ENCODE peak calls at places on chromosomes 1 and 21, in six cellular contexts. O, H, X, D, M and C are unnamed samples.

GRCh38 chr1:240987928-240988327 is 369.1 kb downstream of the RGS7 start:
- DNase-seq in O (no peak), H (no peak), X (no peak), D (no peak), M (no peak), C (no peak)

GRCh38 chr1:232226197-232226681 is 403.7 kb downstream of the SIPA1L2 start:
- DNase-seq in O (peak; percentile 63), H (no peak), X (no peak), D (no peak), M (no peak), C (peak; percentile 95)

GRCh38 chr1:21117159-21117953 is 59.3 kb downstream of the EIF4G3 start:
- DNase-seq in O (no peak), H (no peak), X (peak; percentile 32), D (peak; percentile 56), M (no peak), C (no peak)

GRCh38 chr1:53619811-53620619 is 118.9 kb downstream of the GLIS1 start:
- DNase-seq in O (no peak), H (no peak), X (no peak), D (no peak), M (no peak), C (no peak)

GRCh38 chr21:19244502-19245187 is 841.1 kb upstream of the TMPRSS15 start:
- DNase-seq in O (no peak), H (no peak), X (no peak), D (no peak), M (no peak), C (no peak)

GRCh38 chr1:100229681-100230443 is 19.8 kb downstream of the DBT start:
- DNase-seq in O (no peak), H (no peak), X (no peak), D (no peak), M (no peak), C (no peak)

GRCh38 chr1:158806909-158807601 is 24.1 kb upstream of the MNDA start:
- DNase-seq in O (no peak), H (no peak), X (no peak), D (no peak), M (no peak), C (no peak)

GRCh38 chr1:216632980-216633379 is 90.2 kb downstream of the ESRRG start:
- DNase-seq in O (no peak), H (no peak), X (no peak), D (no peak), M (no peak), C (peak; percentile 52)

GRCh38 chr1:1305300-1306069 is 2.2 kb downstream of the ACAP3 start:
- DNase-seq in O (no peak), H (no peak), X (peak; percentile 97), D (peak; percentile 74), M (no peak), C (no peak)

GRCh38 chr1:118075116-118075515 is 109.9 kb downstream of the SPAG17 start:
- DNase-seq in O (no peak), H (no peak), X (no peak), D (no peak), M (no peak), C (no peak)

GRCh38 chr21:20004353-20004752 is 993.9 kb upstream of the NCAM2 start:
- DNase-seq in O (no peak), H (no peak), X (no peak), D (no peak), M (no peak), C (no peak)

GRCh38 chr1:29062157-29062942 is 61.4 kb downstream of the TMEM200B start:
- DNase-seq in O (no peak), H (no peak), X (peak; percentile 21), D (no peak), M (no peak), C (no peak)

GRCh38 chr1:71081697-71082080 is 854 bp upstream of the ZRANB2 start:
- DNase-seq in O (no peak), H (no peak), X (peak; percentile 63), D (no peak), M (no peak), C (no peak)

GRCh38 chr1:168470821-168471473 is 72.8 kb downstream of the XCL2 start:
- DNase-seq in O (no peak), H (peak; percentile 77), X (peak; percentile 64), D (peak; percentile 56), M (no peak), C (no peak)

GRCh38 chr1:225763815-225764548 is 13.6 kb upstream of the SRP9 start:
- DNase-seq in O (no peak), H (no peak), X (no peak), D (no peak), M (no peak), C (no peak)

GRCh38 chr1:225762002-225762441 is 15.6 kb upstream of the SRP9 start:
- DNase-seq in O (no peak), H (no peak), X (no peak), D (no peak), M (no peak), C (no peak)

GRCh38 chr1:225757927-225758460 is 19.6 kb upstream of the SRP9 start:
- DNase-seq in O (no peak), H (no peak), X (no peak), D (no peak), M (no peak), C (no peak)

GRCh38 chr1:225762444-225762843 is 15.2 kb upstream of the SRP9 start:
- DNase-seq in O (no peak), H (no peak), X (no peak), D (peak; percentile 76), M (no peak), C (no peak)

GRCh38 chr1:225760531-225760930 is 17.1 kb upstream of the SRP9 start:
- DNase-seq in O (no peak), H (no peak), X (no peak), D (no peak), M (no peak), C (no peak)
- TF ChIP-seq ZNF274 in O (no peak), H (no peak), X (no peak), D (no peak), M (no peak), C (no peak)

GRCh38 chr21:29190920-29191319 is 60.5 kb downstream of the MAP3K7CL start:
- DNase-seq in O (no peak), H (no peak), X (no peak), D (peak; percentile 29), M (no peak), C (no peak)
- TF ChIP-seq ZNF274 in O (no peak), H (no peak), X (no peak), D (no peak), M (no peak), C (no peak)

GRCh38 chr1:5220881-5221280 is 566.5 kb downstream of the AJAP1 start:
- DNase-seq in O (no peak), H (no peak), X (no peak), D (no peak), M (no peak), C (no peak)
- TF ChIP-seq ZNF274 in O (no peak), H (no peak), X (no peak), D (no peak), M (no peak), C (no peak)

DNA sequence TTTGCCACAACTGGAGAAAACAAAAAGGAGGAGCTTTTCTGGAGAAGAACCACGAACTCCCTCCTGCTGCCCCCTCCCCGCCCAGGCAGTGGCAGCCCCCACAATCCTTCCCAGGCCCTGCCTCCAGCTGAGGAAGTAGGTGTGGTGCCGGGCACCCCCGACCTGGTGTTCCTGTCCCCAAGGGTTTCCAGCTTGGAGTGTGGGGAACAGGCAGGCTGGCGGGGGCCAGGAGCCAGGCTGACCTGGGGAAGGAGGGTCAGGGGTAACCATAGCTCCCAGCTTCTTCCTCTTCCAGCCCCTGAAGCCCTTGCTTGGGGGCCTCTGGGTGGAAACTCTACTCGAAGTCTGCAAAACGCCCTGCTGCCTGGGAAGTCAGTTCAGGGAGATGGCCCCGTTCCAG is 4.3 kb upstream of the HES5 start:
- DNase-seq in O (no peak), H (no peak), X (no peak), D (no peak), M (no peak), C (no peak)
- TF ChIP-seq ZNF274 in O (no peak), H (no peak), X (no peak), D (no peak), M (no peak), C (no peak)

GRCh38 chr21:34693192-34693810 is 24.5 kb downstream of the CLIC6 start:
- DNase-seq in O (peak; percentile 55), H (peak; percentile 59), X (peak; percentile 77), D (peak; percentile 55), M (no peak), C (peak; percentile 71)
- TF ChIP-seq ZNF274 in O (no peak), H (no peak), X (no peak), D (no peak), M (no peak), C (no peak)

GRCh38 chr21:31078796-31079195 is 40.5 kb upstream of the KRTAP19-8 start:
- DNase-seq in O (no peak), H (no peak), X (no peak), D (no peak), M (peak; percentile 46), C (no peak)
- TF ChIP-seq ZNF274 in O (no peak), H (no peak), X (no peak), D (no peak), M (no peak), C (no peak)

GRCh38 chr1:106957795-106958194 is 98.7 kb upstream of the PRMT6 start:
- DNase-seq in O (no peak), H (no peak), X (no peak), D (no peak), M (no peak), C (no peak)
- TF ChIP-seq ZNF274 in O (no peak), H (no peak), X (no peak), D (no peak), M (no peak), C (no peak)

DNA sequence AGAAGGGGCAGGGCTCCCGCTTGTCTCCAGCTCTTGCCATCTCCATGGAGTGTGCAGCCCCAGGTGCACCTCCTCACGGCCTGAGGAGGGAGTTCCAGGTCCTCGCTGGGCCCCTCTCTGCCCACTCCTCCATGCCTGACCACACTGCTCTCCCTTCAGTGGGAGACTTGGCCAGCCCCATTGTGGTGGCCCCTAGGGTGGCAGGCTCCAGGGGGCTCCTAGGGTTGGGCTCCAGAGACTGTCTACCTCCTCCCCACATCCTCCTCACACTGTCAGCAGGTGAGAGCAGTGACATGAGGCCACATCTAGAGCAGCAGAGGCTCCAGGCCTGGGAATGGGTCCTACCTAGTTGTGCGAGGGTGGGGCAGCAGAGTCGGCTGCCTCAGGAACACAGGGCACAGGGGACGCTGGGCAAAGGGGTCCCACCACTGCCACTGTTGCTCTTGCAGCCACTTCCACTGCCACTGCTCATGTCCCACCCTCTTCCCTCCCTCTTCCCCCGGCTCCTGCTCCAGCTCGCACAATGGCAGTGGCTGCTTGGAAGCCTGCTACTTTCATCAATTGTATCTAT is 514.8 kb downstream of the MRPL39 start:
- DNase-seq in O (no peak), H (no peak), X (no peak), D (no peak), M (no peak), C (no peak)
- TF ChIP-seq ZNF274 in O (no peak), H (no peak), X (no peak), D (no peak), M (no peak), C (no peak)